ENCODE peak calls at places on chromosomes 11 and 22, in six cellular contexts. B is HL-60, F is GM12878, M is HepG2, R is SK-N-SH, E is K562. L is an unnamed sample.

GRCh38 chr11:120197254-120197891 is 13.5 kb upstream of the OAF start:
- DNase-seq in B (no peak), F (no peak), M (peak), R (peak), E (no peak), L (no peak)

GRCh38 chr11:14308114-14308896 is 50.7 kb downstream of the RRAS2 start:
- DNase-seq in B (peak), F (no peak), M (peak), R (peak), E (peak), L (no peak)

GRCh38 chr22:26806445-26807170 is 149.2 kb downstream of the MIAT start:
- DNase-seq in B (no peak), F (no peak), M (no peak), R (no peak), E (no peak), L (no peak)

GRCh38 chr11:20337526-20338154 is 25.9 kb upstream of the HTATIP2 start:
- DNase-seq in B (no peak), F (no peak), M (peak), R (peak), E (no peak), L (no peak)

GRCh38 chr11:76626921-76627391 is 43.6 kb downstream of the LRRC32 start:
- DNase-seq in B (peak), F (peak), M (no peak), R (no peak), E (no peak), L (no peak)

GRCh38 chr11:104968365-104968855 is at the start of gene CASP4:
- DNase-seq in B (no peak), F (peak), M (peak), R (peak), E (no peak), L (no peak)

GRCh38 chr11:76587810-76588454 is 82.6 kb downstream of the LRRC32 start:
- DNase-seq in B (no peak), F (no peak), M (no peak), R (peak), E (no peak), L (no peak)

GRCh38 chr11:87437844-87438223 is 400.1 kb downstream of the TMEM135 start:
- DNase-seq in B (no peak), F (no peak), M (no peak), R (no peak), E (no peak), L (no peak)

GRCh38 chr11:133892584-133893380 is 47.5 kb upstream of the SPATA19 start:
- DNase-seq in B (no peak), F (no peak), M (no peak), R (peak), E (no peak), L (peak)

GRCh38 chr11:129738242-129738641 is 77.4 kb upstream of the TMEM45B start:
- DNase-seq in B (no peak), F (no peak), M (no peak), R (no peak), E (no peak), L (no peak)

GRCh38 chr11:43576834-43577521 is 103.6 kb upstream of the HSD17B12 start:
- DNase-seq in B (no peak), F (no peak), M (peak), R (peak), E (peak), L (peak)

GRCh38 chr22:37244114-37244921 is at the start of gene RAC2:
- DNase-seq in B (peak), F (no peak), M (no peak), R (peak), E (peak), L (no peak)

GRCh38 chr11:61810671-61811175 is 6.1 kb downstream of the FADS1 start:
- DNase-seq in B (no peak), F (no peak), M (no peak), R (no peak), E (no peak), L (no peak)

GRCh38 chr11:126405906-126406305 is 50.4 kb downstream of the ST3GAL4 start:
- DNase-seq in B (no peak), F (no peak), M (no peak), R (no peak), E (no peak), L (no peak)

GRCh38 chr11:12723410-12724297 is 49.4 kb downstream of the TEAD1 start:
- DNase-seq in B (no peak), F (no peak), M (peak), R (no peak), E (no peak), L (no peak)

GRCh38 chr11:34345012-34345804 is 12.6 kb downstream of the ABTB2 start:
- DNase-seq in B (peak), F (no peak), M (peak), R (no peak), E (no peak), L (no peak)

GRCh38 chr11:118957549-118957948 is 1.5 kb downstream of the UPK2 start:
- DNase-seq in B (no peak), F (no peak), M (no peak), R (no peak), E (no peak), L (no peak)

GRCh38 chr11:15258433-15259350 is 144.0 kb downstream of the INSC start:
- DNase-seq in B (no peak), F (no peak), M (peak), R (no peak), E (no peak), L (no peak)

GRCh38 chr11:119263352-119263940 is 53.5 kb downstream of the MCAM start:
- DNase-seq in B (no peak), F (no peak), M (no peak), R (no peak), E (no peak), L (no peak)

GRCh38 chr22:46585340-46586122 is 34.7 kb upstream of the GRAMD4 start:
- DNase-seq in B (no peak), F (no peak), M (no peak), R (no peak), E (no peak), L (no peak)

GRCh38 chr11:17381156-17381555 is 7.3 kb downstream of the KCNJ11 start:
- DNase-seq in B (no peak), F (no peak), M (no peak), R (no peak), E (no peak), L (no peak)
- TF ChIP-seq GABPA in B (no peak), F (no peak), M (no peak), R (no peak), E (no peak), L (no peak)

GRCh38 chr11:100719362-100719761 is 32.3 kb downstream of the ARHGAP42 start:
- DNase-seq in B (no peak), F (no peak), M (no peak), R (no peak), E (no peak), L (no peak)
- TF ChIP-seq GABPA in B (no peak), F (no peak), M (no peak), R (no peak), E (no peak), L (no peak)

GRCh38 chr22:36153756-36154155 is 6.8 kb downstream of the APOL3 start:
- DNase-seq in B (no peak), F (no peak), M (peak), R (no peak), E (no peak), L (no peak)

GRCh38 chr22:36155702-36156101 is 4.9 kb downstream of the APOL3 start:
- DNase-seq in B (no peak), F (no peak), M (peak), R (no peak), E (no peak), L (no peak)

GRCh38 chr22:36156119-36156514 is 4.4 kb downstream of the APOL3 start:
- DNase-seq in B (no peak), F (no peak), M (no peak), R (no peak), E (no peak), L (no peak)

GRCh38 chr22:36160499-36160942 is at the start of gene APOL3:
- DNase-seq in B (no peak), F (peak), M (no peak), R (no peak), E (no peak), L (no peak)

DNA sequence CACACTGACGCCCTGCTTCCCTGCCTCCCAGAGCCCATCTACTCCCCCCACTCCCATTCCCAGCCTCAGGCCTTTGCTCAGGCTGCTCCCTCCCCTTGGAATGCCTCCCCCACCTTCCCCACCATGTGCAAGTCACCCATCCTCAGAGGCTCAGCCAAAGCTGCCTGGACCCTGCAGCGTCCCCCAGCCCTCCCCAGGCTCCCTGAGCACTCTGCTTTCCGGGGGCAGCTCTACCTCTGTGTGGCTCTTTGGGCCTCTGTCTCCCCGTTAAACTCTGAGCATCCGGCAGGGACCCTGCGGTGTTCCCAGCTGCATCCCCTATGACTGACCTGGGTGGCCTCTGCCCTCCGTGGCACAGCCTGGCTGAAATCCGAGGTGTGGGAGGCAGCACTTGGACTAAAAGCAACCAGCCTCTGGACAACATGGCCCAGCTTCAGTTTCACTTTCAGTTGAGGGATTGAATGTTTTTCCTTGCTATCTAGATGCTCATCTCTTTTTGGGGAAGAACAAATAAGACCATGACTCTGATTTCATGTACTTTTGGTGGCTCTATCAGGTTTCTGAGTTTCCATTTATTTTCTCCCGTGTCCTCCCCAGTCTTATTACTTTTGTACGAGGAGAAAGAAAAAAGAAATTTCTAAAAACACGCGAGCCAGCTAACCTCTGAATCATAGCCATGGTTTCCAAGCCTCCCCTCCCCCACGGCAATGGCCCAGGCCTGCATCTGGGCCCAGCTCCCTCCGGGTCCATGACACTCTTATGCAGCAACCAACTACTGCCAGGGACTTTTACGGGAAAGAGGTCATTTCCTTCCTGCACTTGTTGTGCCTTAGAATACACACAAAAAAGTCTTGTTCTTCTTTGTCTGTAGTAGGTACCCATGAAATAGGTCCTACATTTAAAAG is 3.8 kb downstream of the APOL3 start:
- DNase-seq in B (no peak), F (no peak), M (peak), R (no peak), E (peak), L (no peak)
- TF ChIP-seq GABPA in B (no peak), F (no peak), M (no peak), R (no peak), E (no peak), L (no peak)

DNA sequence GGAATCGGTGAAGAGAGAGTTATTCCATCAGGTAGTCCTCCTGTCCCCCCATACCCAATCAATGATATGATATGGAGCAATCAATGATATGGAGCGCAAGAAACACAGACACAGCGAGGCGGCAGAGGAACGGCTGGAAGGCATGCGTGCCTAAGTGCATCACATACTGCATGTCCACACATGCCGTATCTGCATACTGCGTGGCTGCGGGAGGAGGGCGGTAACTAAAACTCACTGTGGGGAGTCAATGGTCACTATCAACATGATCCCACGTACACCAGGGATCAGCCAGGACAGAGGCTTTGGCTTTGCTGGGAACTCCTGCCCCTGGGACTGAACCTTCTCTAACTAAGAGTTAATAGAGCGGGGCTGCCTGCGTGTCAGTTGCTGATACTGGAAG is 29.6 kb upstream of the BID start:
- DNase-seq in B (no peak), F (no peak), M (no peak), R (no peak), E (no peak), L (no peak)
- TF ChIP-seq GABPA in B (no peak), F (no peak), M (no peak), R (no peak), E (no peak), L (no peak)

L was measured in H1.